ENCODE peak calls at places on chromosomes 1 and 21, in eight cellular contexts. Q, G, E, F, V, H, R and N are unnamed samples.

GRCh38 chr1:58858344-58858673 is 74.5 kb upstream of the JUN start:
- DNase-seq in E (no peak), G (peak; percentile 2), F (peak; percentile 88), H (peak; percentile 25), Q (no peak), R (peak; percentile 11), V (no peak), N (no peak)

GRCh38 chr1:53381790-53382401 is 54.0 kb upstream of the LRP8 start:
- DNase-seq in Q (no peak), R (no peak), H (no peak), V (no peak), G (no peak), F (peak; percentile 78), E (no peak), N (no peak)

GRCh38 chr1:6660415-6661049 is 35.9 kb downstream of the THAP3 start:
- DNase-seq in H (no peak), R (no peak), V (no peak), G (no peak), F (peak; percentile 63), Q (no peak), E (no peak), N (no peak)

GRCh38 chr21:37717534-37717933 is 198.7 kb downstream of the KCNJ6 start:
- DNase-seq in R (no peak), F (no peak), V (no peak), G (no peak), E (no peak), Q (no peak), H (no peak), N (no peak)

GRCh38 chr1:211579434-211580302 is 707 bp upstream of the SLC30A1 start:
- DNase-seq in H (peak; percentile 69), E (no peak), Q (no peak), R (peak; percentile 69), G (no peak), V (peak; percentile 37), F (no peak), N (peak; percentile 71)

GRCh38 chr1:30879940-30880339 is 28.6 kb downstream of the SDC3 start:
- DNase-seq in G (no peak), Q (no peak), R (no peak), V (no peak), E (no peak), H (no peak), F (peak; percentile 45), N (no peak)

GRCh38 chr1:36824390-36824861 is 209.9 kb downstream of the GRIK3 start:
- DNase-seq in F (no peak), H (no peak), Q (no peak), E (no peak), G (no peak), R (no peak), V (no peak), N (no peak)

GRCh38 chr1:203368624-203369451 is 17.9 kb upstream of the FMOD start:
- DNase-seq in G (no peak), E (no peak), H (no peak), Q (no peak), R (no peak), V (no peak), F (no peak), N (no peak)

GRCh38 chr1:170498896-170499295 is 33.1 kb upstream of the GORAB start:
- DNase-seq in R (no peak), E (no peak), G (no peak), Q (no peak), H (no peak), V (no peak), F (no peak), N (no peak)

GRCh38 chr21:14880922-14881321 is 183.9 kb downstream of the NRIP1 start:
- DNase-seq in F (peak; percentile 68), H (no peak), E (no peak), Q (no peak), V (no peak), R (no peak), G (no peak), N (no peak)